ENCODE peak calls at places on chromosomes 2 and 18, in six cellular contexts. K, U, G, D, V and C are unnamed samples.

GRCh38 chr18:46174317-46175039 is 70.3 kb downstream of the HAUS1 start:
- DNase-seq in D (peak), G (peak), U (no peak), V (peak), K (peak), C (peak)

GRCh38 chr2:168215813-168216212 is 31.6 kb downstream of the STK39 start:
- DNase-seq in D (peak), U (no peak), V (no peak), K (no peak), G (no peak), C (no peak)

GRCh38 chr2:177738461-177739234 is 333.9 kb downstream of the PDE11A start:
- DNase-seq in U (no peak), V (no peak), K (no peak), G (no peak), D (no peak), C (peak)

GRCh38 chr2:6800553-6800952 is 65.2 kb downstream of the CMPK2 start:
- DNase-seq in D (no peak), V (no peak), K (no peak), G (no peak), U (no peak), C (no peak)

GRCh38 chr18:69720422-69720821 is 227.3 kb downstream of the CD226 start:
- DNase-seq in G (no peak), U (no peak), V (no peak), K (no peak), D (no peak), C (no peak)

GRCh38 chr2:118530976-118531375 is 316.5 kb downstream of the EN1 start:
- DNase-seq in D (peak), V (no peak), K (no peak), U (no peak), G (no peak), C (no peak)

GRCh38 chr2:75602724-75603342 is 42.1 kb upstream of the EVA1A start:
- DNase-seq in G (no peak), D (peak), U (peak), V (no peak), K (no peak), C (no peak)

GRCh38 chr2:129747500-129748125 is 231.9 kb upstream of the RAB6C start:
- DNase-seq in U (no peak), V (no peak), G (no peak), D (no peak), K (no peak), C (no peak)

GRCh38 chr2:80335411-80335810 is 30.9 kb upstream of the LRRTM1 start:
- DNase-seq in U (no peak), K (no peak), D (no peak), V (no peak), G (no peak), C (no peak)

GRCh38 chr2:26164231-26164630 is 8.7 kb upstream of the GAREM2 start:
- DNase-seq in V (no peak), K (no peak), G (no peak), D (no peak), U (no peak), C (no peak)

GRCh38 chr2:1665761-1666505 is 78.4 kb downstream of the PXDN start:
- DNase-seq in K (no peak), G (no peak), D (no peak), V (no peak), U (no peak), C (no peak)

GRCh38 chr2:179965291-179965690 is 41.8 kb downstream of the CWC22 start:
- DNase-seq in K (no peak), G (no peak), V (no peak), U (no peak), D (no peak), C (no peak)

GRCh38 chr2:70202236-70202806 is 11.5 kb upstream of the C2orf42 start:
- DNase-seq in V (no peak), K (no peak), U (no peak), D (no peak), G (no peak), C (no peak)

GRCh38 chr18:10169064-10169562 is 255.3 kb downstream of the VAPA start:
- DNase-seq in U (peak), G (no peak), V (no peak), D (peak), K (no peak), C (no peak)

GRCh38 chr2:71907503-71907902 is 240.2 kb downstream of the CYP26B1 start:
- DNase-seq in K (no peak), U (no peak), V (no peak), G (no peak), D (no peak), C (no peak)

GRCh38 chr18:76475450-76476203 is 19.4 kb downstream of the ZNF516 start:
- DNase-seq in V (no peak), G (no peak), U (no peak), D (no peak), K (no peak), C (no peak)

GRCh38 chr2:109171444-109172334 is 42.7 kb downstream of the SH3RF3 start:
- DNase-seq in U (peak), G (peak), K (no peak), V (no peak), D (peak), C (no peak)

GRCh38 chr2:118224144-118224887 is 136.0 kb downstream of the INSIG2 start:
- DNase-seq in V (no peak), U (no peak), K (peak), G (peak), D (peak), C (peak)

GRCh38 chr2:216774620-216775019 is 79.3 kb upstream of the IGFBP5 start:
- DNase-seq in G (no peak), K (no peak), V (no peak), D (peak), U (no peak), C (no peak)

GRCh38 chr2:126895336-126895735 is 3.4 kb upstream of the TEX51 start:
- DNase-seq in V (no peak), G (no peak), U (no peak), K (no peak), D (no peak), C (no peak)

GRCh38 chr2:171327043-171327496 is 106.7 kb downstream of the METTL8 start:
- DNase-seq in G (no peak), K (no peak), V (no peak), D (no peak), U (no peak), C (no peak)

GRCh38 chr18:74540689-74541421 is 6.6 kb downstream of the CNDP1 start:
- DNase-seq in D (no peak), U (no peak), G (no peak), V (peak), K (no peak), C (no peak)

GRCh38 chr2:7448578-7449264 is 531.5 kb downstream of the RNF144A start:
- DNase-seq in G (no peak), D (no peak), K (no peak), U (no peak), V (no peak), C (no peak)

GRCh38 chr18:46459789-46460455 is 197.1 kb downstream of the LOXHD1 start:
- DNase-seq in G (no peak), K (no peak), U (no peak), D (no peak), V (no peak), C (no peak)

GRCh38 chr2:25672500-25673169 is 742 bp downstream of the DTNB start:
- DNase-seq in V (peak), G (peak), D (peak), K (peak), U (no peak), C (peak)